ENCODE peak calls at places on chromosome 9, in seven cellular contexts. One of them, this sample, is unnamed.

GRCh38 chr9:121607434-121608248 is 43.8 kb upstream of the DAB2IP start:
- DNase-seq in stimulated activated naive B cell treated with anti-CD40 and anti-IgM and Interleukin-4, amounts not matched to agents 10 μg/mL and 1 μg/mL and 100 μg/mL, for 72 hours: no peak
- DNase-seq in fibroblast of the conjunctiva: no peak
- DNase-seq in naive B cell: no peak
- DNase-seq in NCI-H2081: no peak
- DNase-seq in hypothalamus: no peak
- DNase-seq in stimulated activated CD4-positive, alpha-beta T cell treated with anti-CD3 and anti-CD28 coated beads, Interleukin-1b, Interleukin-23, amount 100 ng/mL, for 4 hours: no peak
- DNase-seq in this sample: no peak

GRCh38 chr9:122346478-122347347 is 24.1 kb upstream of the PTGS1 start:
- DNase-seq in naive B cell: peak; percentile 21
- DNase-seq in stimulated activated CD4-positive, alpha-beta T cell treated with anti-CD3 and anti-CD28 coated beads, Interleukin-1b, Interleukin-23, amount 100 ng/mL, for 4 hours: no peak
- DNase-seq in hypothalamus: no peak
- DNase-seq in fibroblast of the conjunctiva: no peak
- DNase-seq in NCI-H2081: no peak
- DNase-seq in stimulated activated naive B cell treated with anti-CD40 and anti-IgM and Interleukin-4, amounts not matched to agents 10 μg/mL and 1 μg/mL and 100 μg/mL, for 72 hours: no peak
- DNase-seq in this sample: no peak

GRCh38 chr9:6142816-6143454 is 72.7 kb upstream of the IL33 start:
- DNase-seq in fibroblast of the conjunctiva: no peak
- DNase-seq in stimulated activated naive B cell treated with anti-CD40 and anti-IgM and Interleukin-4, amounts not matched to agents 10 μg/mL and 1 μg/mL and 100 μg/mL, for 72 hours: no peak
- DNase-seq in stimulated activated CD4-positive, alpha-beta T cell treated with anti-CD3 and anti-CD28 coated beads, Interleukin-1b, Interleukin-23, amount 100 ng/mL, for 4 hours: no peak
- DNase-seq in naive B cell: no peak
- DNase-seq in NCI-H2081: no peak
- DNase-seq in hypothalamus: no peak
- DNase-seq in this sample: no peak

GRCh38 chr9:89601856-89602562 is 2.8 kb upstream of the GADD45G start:
- DNase-seq in stimulated activated naive B cell treated with anti-CD40 and anti-IgM and Interleukin-4, amounts not matched to agents 10 μg/mL and 1 μg/mL and 100 μg/mL, for 72 hours: no peak
- DNase-seq in stimulated activated CD4-positive, alpha-beta T cell treated with anti-CD3 and anti-CD28 coated beads, Interleukin-1b, Interleukin-23, amount 100 ng/mL, for 4 hours: no peak
- DNase-seq in naive B cell: no peak
- DNase-seq in hypothalamus: no peak
- DNase-seq in NCI-H2081: no peak
- DNase-seq in fibroblast of the conjunctiva: no peak
- DNase-seq in this sample: no peak

GRCh38 chr9:89477811-89478583 is 19.9 kb downstream of the SEMA4D start:
- DNase-seq in fibroblast of the conjunctiva: no peak
- DNase-seq in stimulated activated CD4-positive, alpha-beta T cell treated with anti-CD3 and anti-CD28 coated beads, Interleukin-1b, Interleukin-23, amount 100 ng/mL, for 4 hours: no peak
- DNase-seq in stimulated activated naive B cell treated with anti-CD40 and anti-IgM and Interleukin-4, amounts not matched to agents 10 μg/mL and 1 μg/mL and 100 μg/mL, for 72 hours: no peak
- DNase-seq in naive B cell: no peak
- DNase-seq in NCI-H2081: no peak
- DNase-seq in hypothalamus: no peak
- DNase-seq in this sample: no peak

GRCh38 chr9:38047301-38048251 is 21.5 kb downstream of the SHB start:
- DNase-seq in stimulated activated naive B cell treated with anti-CD40 and anti-IgM and Interleukin-4, amounts not matched to agents 10 μg/mL and 1 μg/mL and 100 μg/mL, for 72 hours: no peak
- DNase-seq in stimulated activated CD4-positive, alpha-beta T cell treated with anti-CD3 and anti-CD28 coated beads, Interleukin-1b, Interleukin-23, amount 100 ng/mL, for 4 hours: no peak
- DNase-seq in naive B cell: no peak
- DNase-seq in NCI-H2081: peak; percentile 55
- DNase-seq in hypothalamus: no peak
- DNase-seq in fibroblast of the conjunctiva: no peak
- DNase-seq in this sample: peak; percentile 39

GRCh38 chr9:116639251-116639741 is 47.8 kb upstream of the TRIM32 start:
- DNase-seq in naive B cell: no peak
- DNase-seq in stimulated activated naive B cell treated with anti-CD40 and anti-IgM and Interleukin-4, amounts not matched to agents 10 μg/mL and 1 μg/mL and 100 μg/mL, for 72 hours: no peak
- DNase-seq in fibroblast of the conjunctiva: no peak
- DNase-seq in stimulated activated CD4-positive, alpha-beta T cell treated with anti-CD3 and anti-CD28 coated beads, Interleukin-1b, Interleukin-23, amount 100 ng/mL, for 4 hours: no peak
- DNase-seq in NCI-H2081: no peak
- DNase-seq in hypothalamus: no peak
- DNase-seq in this sample: no peak

GRCh38 chr9:10411272-10411671 is 201.5 kb downstream of the PTPRD start:
- DNase-seq in fibroblast of the conjunctiva: no peak
- DNase-seq in stimulated activated naive B cell treated with anti-CD40 and anti-IgM and Interleukin-4, amounts not matched to agents 10 μg/mL and 1 μg/mL and 100 μg/mL, for 72 hours: no peak
- DNase-seq in naive B cell: no peak
- DNase-seq in NCI-H2081: no peak
- DNase-seq in stimulated activated CD4-positive, alpha-beta T cell treated with anti-CD3 and anti-CD28 coated beads, Interleukin-1b, Interleukin-23, amount 100 ng/mL, for 4 hours: no peak
- DNase-seq in hypothalamus: no peak
- DNase-seq in this sample: no peak

GRCh38 chr9:137731947-137732813 is 113.4 kb downstream of the EHMT1 start:
- DNase-seq in fibroblast of the conjunctiva: no peak
- DNase-seq in stimulated activated naive B cell treated with anti-CD40 and anti-IgM and Interleukin-4, amounts not matched to agents 10 μg/mL and 1 μg/mL and 100 μg/mL, for 72 hours: no peak
- DNase-seq in NCI-H2081: no peak
- DNase-seq in hypothalamus: no peak
- DNase-seq in naive B cell: no peak
- DNase-seq in stimulated activated CD4-positive, alpha-beta T cell treated with anti-CD3 and anti-CD28 coated beads, Interleukin-1b, Interleukin-23, amount 100 ng/mL, for 4 hours: no peak
- DNase-seq in this sample: no peak

GRCh38 chr9:16241231-16241630 is 629.2 kb downstream of the BNC2 start:
- DNase-seq in stimulated activated CD4-positive, alpha-beta T cell treated with anti-CD3 and anti-CD28 coated beads, Interleukin-1b, Interleukin-23, amount 100 ng/mL, for 4 hours: no peak
- DNase-seq in hypothalamus: no peak
- DNase-seq in stimulated activated naive B cell treated with anti-CD40 and anti-IgM and Interleukin-4, amounts not matched to agents 10 μg/mL and 1 μg/mL and 100 μg/mL, for 72 hours: no peak
- DNase-seq in fibroblast of the conjunctiva: peak; percentile 57
- DNase-seq in NCI-H2081: no peak
- DNase-seq in naive B cell: no peak
- DNase-seq in this sample: no peak

This sample was measured in COR-L47.